ENCODE peak calls at places on chromosomes 11 and 22, in seven cellular contexts. G, T, B, D, W, V and E are unnamed samples.

GRCh38 chr11:79236541-79236971 is 204.3 kb downstream of the TENM4 start:
- DNase-seq in G (no peak), T (no peak), B (peak; percentile 91), D (no peak), W (peak; percentile 63), V (no peak), E (no peak)

GRCh38 chr11:63639195-63639832 is 25.1 kb upstream of the PLAAT3 start:
- DNase-seq in G (no peak), T (no peak), B (peak; percentile 46), D (no peak), W (peak; percentile 7), V (no peak), E (no peak)

GRCh38 chr11:35105319-35106063 is 33.5 kb upstream of the CD44 start:
- DNase-seq in G (no peak), T (no peak), B (no peak), D (no peak), W (no peak), V (no peak), E (no peak)

GRCh38 chr11:64226507-64227051 is 505 bp downstream of the NUDT22 start:
- DNase-seq in G (peak; percentile 53), T (no peak), B (no peak), D (peak; percentile 78), W (no peak), V (no peak), E (peak; percentile 60)

GRCh38 chr22:20111689-20112622 is 3.9 kb upstream of the RANBP1 start:
- DNase-seq in G (no peak), T (no peak), B (no peak), D (no peak), W (no peak), V (no peak), E (no peak)

GRCh38 chr11:104918113-104918824 is 20.0 kb upstream of the CASP12 start:
- DNase-seq in G (no peak), T (no peak), B (peak; percentile 27), D (no peak), W (peak; percentile 48), V (no peak), E (peak; percentile 39)

GRCh38 chr11:127471662-127472061 is 471.1 kb upstream of the KIRREL3 start:
- DNase-seq in G (no peak), T (no peak), B (no peak), D (no peak), W (no peak), V (no peak), E (no peak)

GRCh38 chr11:77874206-77874605 is 53.3 kb downstream of the AAMDC start:
- DNase-seq in G (no peak), T (no peak), B (no peak), D (no peak), W (no peak), V (no peak), E (no peak)

GRCh38 chr11:24697722-24698121 is 200.9 kb downstream of the LUZP2 start:
- DNase-seq in G (no peak), T (no peak), B (no peak), D (no peak), W (peak; percentile 39), V (no peak), E (no peak)

GRCh38 chr11:2673871-2674471 is 25.8 kb downstream of the KCNQ1OT1 start:
- DNase-seq in G (peak; percentile 39), T (no peak), B (no peak), D (no peak), W (no peak), V (no peak), E (no peak)

GRCh38 chr11:100910808-100911207 is 218.8 kb downstream of the PGR start:
- DNase-seq in G (no peak), T (no peak), B (no peak), D (no peak), W (no peak), V (no peak), E (no peak)

GRCh38 chr11:2898366-2899079 is 12.9 kb upstream of the CDKN1C start:
- DNase-seq in G (peak; percentile 62), T (no peak), B (peak; percentile 77), D (peak; percentile 65), W (peak; percentile 60), V (peak; percentile 34), E (peak; percentile 29)

GRCh38 chr11:96188625-96189006 is 154.4 kb downstream of the MAML2 start:
- DNase-seq in G (no peak), T (no peak), B (peak; percentile 43), D (peak; percentile 47), W (peak; percentile 25), V (peak; percentile 14), E (no peak)

GRCh38 chr22:18119409-18120110 is 9.0 kb downstream of the TUBA8 start:
- DNase-seq in G (no peak), T (no peak), B (no peak), D (no peak), W (no peak), V (no peak), E (no peak)

GRCh38 chr11:23903044-23903704 is 593.7 kb upstream of the LUZP2 start:
- DNase-seq in G (no peak), T (no peak), B (peak; percentile 84), D (no peak), W (peak; percentile 71), V (no peak), E (no peak)

GRCh38 chr11:128837627-128838026 is 29.5 kb downstream of the KCNJ1 start:
- DNase-seq in G (no peak), T (no peak), B (no peak), D (peak; percentile 19), W (no peak), V (no peak), E (no peak)

GRCh38 chr11:94793822-94794221 is 25.7 kb downstream of the AMOTL1 start:
- DNase-seq in G (no peak), T (no peak), B (no peak), D (no peak), W (no peak), V (no peak), E (no peak)

GRCh38 chr11:33160147-33160546 is 1.1 kb downstream of the CSTF3 start:
- DNase-seq in G (no peak), T (no peak), B (peak; percentile 53), D (no peak), W (peak; percentile 13), V (no peak), E (no peak)

GRCh38 chr22:19998232-19998951 is 18.2 kb downstream of the ARVCF start:
- DNase-seq in G (no peak), T (no peak), B (no peak), D (no peak), W (no peak), V (no peak), E (no peak)